ENCODE peak calls at places on chromosomes 16 and 17, in nine cellular contexts. B is A549, G is stomach, W is tibial nerve, P is K562, E is HepG2, Y is suprapubic skin, J is GM12878, U is transverse colon. O is an unnamed sample.
A peak's percentile ranks its signal among the peaks of the same experiment; 100 is the strongest.

GRCh38 chr16:8905795-8906591 is 23.8 kb downstream of the LITAFD start:
- DNase-seq in B (no peak), G (no peak), W (no peak), P (peak; percentile 41), E (peak; percentile 32), Y (no peak), J (no peak), U (no peak), O (no peak)

GRCh38 chr16:67967183-67967955 is 1.1 kb downstream of the SLC12A4 start:
- DNase-seq in B (no peak), G (no peak), W (no peak), P (no peak), E (no peak), Y (peak; percentile 62), J (no peak), U (no peak), O (no peak)

GRCh38 chr17:34675605-34676004 is 96.2 kb downstream of the TMEM132E start:
- DNase-seq in B (no peak), G (no peak), W (no peak), P (no peak), E (no peak), Y (no peak), J (no peak), U (no peak), O (no peak)

GRCh38 chr16:53061701-53062159 is 6.9 kb downstream of the CHD9 start:
- DNase-seq in B (no peak), G (peak; percentile 63), W (no peak), P (no peak), E (peak; percentile 70), Y (no peak), J (peak; percentile 96), U (peak; percentile 84), O (no peak)

GRCh38 chr16:66751135-66751991 is at the start of gene DYNC1LI2:
- DNase-seq in B (peak; percentile 73), G (peak; percentile 78), W (peak; percentile 70), P (peak; percentile 94), E (peak; percentile 55), Y (peak; percentile 90), J (no peak), U (peak; percentile 77), O (peak; percentile 87)

GRCh38 chr17:66932295-66932694 is 32.2 kb upstream of the CACNG4 start:
- DNase-seq in B (no peak), G (no peak), W (no peak), P (no peak), E (no peak), Y (no peak), J (no peak), U (no peak), O (no peak)

GRCh38 chr16:81786868-81787267 is 7.8 kb downstream of the PLCG2 start:
- DNase-seq in B (no peak), G (no peak), W (no peak), P (no peak), E (no peak), Y (no peak), J (no peak), U (no peak), O (no peak)

GRCh38 chr17:10613775-10614513 is 43.2 kb downstream of the MYH3 start:
- DNase-seq in B (no peak), G (no peak), W (no peak), P (no peak), E (no peak), Y (no peak), J (no peak), U (no peak), O (no peak)

GRCh38 chr17:31687505-31688126 is 171.4 kb downstream of the COPRS start:
- DNase-seq in B (no peak), G (no peak), W (no peak), P (no peak), E (no peak), Y (no peak), J (no peak), U (no peak), O (no peak)

GRCh38 chr17:59001158-59001814 is 105.4 kb downstream of the TRIM37 start:
- DNase-seq in B (peak; percentile 9), G (peak; percentile 34), W (peak; percentile 34), P (peak; percentile 23), E (no peak), Y (no peak), J (peak; percentile 88), U (peak; percentile 31), O (peak; percentile 21)

GRCh38 chr17:40480501-40481003 is 20.9 kb downstream of the TNS4 start:
- DNase-seq in B (peak; percentile 87), G (peak; percentile 30), W (no peak), P (no peak), E (peak; percentile 68), Y (no peak), J (peak; percentile 8), U (peak; percentile 47), O (no peak)

GRCh38 chr17:67912088-67912487 is 84.2 kb downstream of the C17orf58 start:
- DNase-seq in B (no peak), G (no peak), W (no peak), P (no peak), E (no peak), Y (no peak), J (no peak), U (no peak), O (no peak)

GRCh38 chr16:84054916-84055315 is 12.3 kb upstream of the SLC38A8 start:
- DNase-seq in B (no peak), G (no peak), W (no peak), P (peak; percentile 42), E (no peak), Y (no peak), J (no peak), U (no peak), O (peak; percentile 31)

GRCh38 chr16:56102159-56102798 is 89.0 kb upstream of the GNAO1 start:
- DNase-seq in B (no peak), G (no peak), W (no peak), P (no peak), E (no peak), Y (no peak), J (no peak), U (peak; percentile 12), O (peak; percentile 26)

GRCh38 chr17:14211778-14212177 is 24.9 kb downstream of the CDRT15 start:
- DNase-seq in B (no peak), G (peak; percentile 57), W (no peak), P (peak; percentile 17), E (no peak), Y (no peak), J (no peak), U (no peak), O (no peak)

GRCh38 chr17:74951680-74952421 is 16.2 kb downstream of the OTOP3 start:
- DNase-seq in B (no peak), G (no peak), W (no peak), P (peak; percentile 38), E (no peak), Y (no peak), J (no peak), U (no peak), O (no peak)

GRCh38 chr16:27204232-27204915 is 1.0 kb downstream of the KDM8 start:
- DNase-seq in B (no peak), G (no peak), W (no peak), P (no peak), E (no peak), Y (no peak), J (no peak), U (no peak), O (no peak)

GRCh38 chr16:17359778-17360177 is 111.0 kb downstream of the XYLT1 start:
- DNase-seq in B (no peak), G (no peak), W (no peak), P (no peak), E (no peak), Y (no peak), J (no peak), U (no peak), O (no peak)

GRCh38 chr16:7340938-7341337 is 8.3 kb downstream of the RBFOX1 start:
- DNase-seq in B (no peak), G (no peak), W (no peak), P (no peak), E (no peak), Y (no peak), J (no peak), U (no peak), O (no peak)

GRCh38 chr17:17613708-17614114 is 22.2 kb upstream of the PEMT start:
- DNase-seq in B (peak; percentile 85), G (peak; percentile 63), W (peak; percentile 85), P (peak; percentile 47), E (peak; percentile 63), Y (no peak), J (no peak), U (peak; percentile 48), O (peak; percentile 59)

GRCh38 chr17:39598635-39599005 is 9.1 kb downstream of the NEUROD2 start:
- DNase-seq in B (no peak), G (no peak), W (no peak), P (no peak), E (no peak), Y (no peak), J (no peak), U (no peak), O (no peak)

GRCh38 chr16:78478267-78478821 is 378.9 kb downstream of the WWOX start:
- DNase-seq in B (peak; percentile 18), G (no peak), W (no peak), P (peak; percentile 27), E (no peak), Y (no peak), J (no peak), U (no peak), O (no peak)
- TF ChIP-seq EP300 in B (no peak), G (no peak), W (no peak), P (no peak), E (no peak), Y (no peak), J (no peak), U (no peak), O (no peak)

GRCh38 chr17:2595736-2596135 is 2.3 kb downstream of the PAFAH1B1 start:
- DNase-seq in B (no peak), G (no peak), W (no peak), P (no peak), E (no peak), Y (no peak), J (no peak), U (no peak), O (no peak)
- H3K4me3 ChIP-seq in B (peak overlapping the region; percentile 84), G (peak overlapping the region; percentile 91), W (peak overlapping the region; percentile 97), P (peak overlapping the region; percentile 96), E (peak overlapping the region; percentile 100), Y (peak overlapping the region; percentile 63), J (peak overlapping the region; percentile 83), U (peak overlapping the region; percentile 75), O (peak overlapping the region; percentile 100)

GRCh38 chr16:70775399-70775798 is 25.6 kb downstream of the VAC14 start:
- DNase-seq in B (no peak), G (no peak), W (no peak), P (no peak), E (no peak), Y (no peak), J (no peak), U (no peak), O (no peak)
- H3K4me1 ChIP-seq in B (peaks cover 24% of the 10 kb centered on the region), G (peaks cover 8% of the 10 kb centered on the region), W (peaks cover 4% of the 10 kb centered on the region), P (peaks cover 2% of the 10 kb centered on the region), E (peaks cover 14% of the 10 kb centered on the region), Y (peaks cover 6% of the 10 kb centered on the region), J (no peaks in the 10 kb centered on the region), U (no peaks in the 10 kb centered on the region), O (peaks cover 7% of the 10 kb centered on the region)

DNA sequence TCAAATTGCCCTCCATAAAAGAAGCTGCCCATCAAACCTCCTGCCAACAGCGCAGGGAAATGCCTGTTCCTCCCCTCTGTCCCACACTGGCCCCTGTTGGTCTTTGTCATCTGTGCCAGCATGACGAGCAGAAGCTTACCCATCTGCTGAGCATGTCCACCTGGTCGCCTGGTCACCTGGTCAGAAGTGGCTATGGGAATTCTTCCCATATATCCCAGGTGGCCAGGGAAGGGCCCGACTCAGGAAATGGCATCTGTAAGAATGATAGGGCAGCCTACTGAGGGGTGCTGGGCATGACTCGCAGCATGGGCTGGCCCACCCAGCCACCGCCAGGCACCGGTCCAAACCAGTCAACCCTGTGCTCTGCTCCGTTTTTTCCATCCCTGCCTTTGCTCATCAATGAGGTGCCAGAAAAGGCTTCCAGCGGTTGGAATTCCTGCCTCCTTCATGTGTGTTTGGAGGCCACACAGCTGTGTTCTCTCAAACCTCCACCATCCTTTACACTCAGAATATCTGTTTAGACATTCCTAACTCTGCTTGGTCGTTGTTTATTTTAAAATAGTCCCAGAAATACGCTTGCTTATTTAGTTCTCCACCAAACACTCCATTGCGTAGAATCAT is 145.2 kb downstream of the CLEC16A start:
- DNase-seq in B (no peak), G (peak; percentile 40), W (no peak), P (no peak), E (no peak), Y (no peak), J (no peak), U (peak; percentile 55), O (peak; percentile 73)
- TF ChIP-seq EP300 in B (no peak), G (no peak), W (no peak), P (no peak), E (no peak), Y (no peak), J (no peak), U (no peak), O (no peak)